ENCODE peak calls at places on chromosomes 12 and 14, in six cellular contexts. One of them, this sample, is unnamed.

GRCh38 chr14:81450100-81450531 is 50.0 kb upstream of the STON2 start:
- DNase-seq in T47D: no peak
- DNase-seq in EH: no peak
- DNase-seq in H9: peak
- DNase-seq in fibroblast of lung: peak
- DNase-seq in dorsolateral prefrontal cortex: no peak
- DNase-seq in this sample: no peak

GRCh38 chr12:26379777-26380467 is 184.5 kb downstream of the SSPN start:
- DNase-seq in T47D: no peak
- DNase-seq in EH: no peak
- DNase-seq in H9: no peak
- DNase-seq in fibroblast of lung: no peak
- DNase-seq in dorsolateral prefrontal cortex: no peak
- DNase-seq in this sample: no peak

GRCh38 chr12:56188786-56189335 is 422 bp downstream of the SMARCC2 start:
- DNase-seq in T47D: no peak
- DNase-seq in EH: no peak
- DNase-seq in H9: peak
- DNase-seq in fibroblast of lung: no peak
- DNase-seq in dorsolateral prefrontal cortex: peak
- DNase-seq in this sample: no peak

GRCh38 chr14:37638599-37638998 is 43.2 kb downstream of the TTC6 start:
- DNase-seq in T47D: no peak
- DNase-seq in EH: no peak
- DNase-seq in H9: no peak
- DNase-seq in fibroblast of lung: no peak
- DNase-seq in dorsolateral prefrontal cortex: no peak
- DNase-seq in this sample: no peak

GRCh38 chr12:124639407-124639806 is 72.0 kb upstream of the NCOR2 start:
- DNase-seq in T47D: no peak
- DNase-seq in EH: no peak
- DNase-seq in H9: no peak
- DNase-seq in fibroblast of lung: no peak
- DNase-seq in dorsolateral prefrontal cortex: no peak
- DNase-seq in this sample: no peak

GRCh38 chr12:15495742-15496141 is 173.4 kb downstream of the PTPRO start:
- DNase-seq in T47D: no peak
- DNase-seq in EH: no peak
- DNase-seq in H9: no peak
- DNase-seq in fibroblast of lung: no peak
- DNase-seq in dorsolateral prefrontal cortex: no peak
- DNase-seq in this sample: no peak

GRCh38 chr12:103392722-103393121 is 103.0 kb downstream of the C12orf42 start:
- DNase-seq in T47D: no peak
- DNase-seq in EH: no peak
- DNase-seq in H9: no peak
- DNase-seq in fibroblast of lung: no peak
- DNase-seq in dorsolateral prefrontal cortex: no peak
- DNase-seq in this sample: no peak

GRCh38 chr14:41607119-41607785 is 576 bp downstream of the LRFN5 start:
- DNase-seq in T47D: no peak
- DNase-seq in EH: no peak
- DNase-seq in H9: no peak
- DNase-seq in fibroblast of lung: peak
- DNase-seq in dorsolateral prefrontal cortex: no peak
- DNase-seq in this sample: no peak

GRCh38 chr12:2384533-2385328 is 331.9 kb downstream of the CACNA1C start:
- DNase-seq in T47D: no peak
- DNase-seq in EH: peak
- DNase-seq in H9: no peak
- DNase-seq in fibroblast of lung: peak
- DNase-seq in dorsolateral prefrontal cortex: no peak
- DNase-seq in this sample: peak

GRCh38 chr12:130192667-130193345 is 30.5 kb downstream of the FZD10 start:
- DNase-seq in T47D: peak
- DNase-seq in EH: no peak
- DNase-seq in H9: peak
- DNase-seq in fibroblast of lung: no peak
- DNase-seq in dorsolateral prefrontal cortex: no peak
- DNase-seq in this sample: no peak

GRCh38 chr12:47819902-47820630 is at the start of gene HDAC7:
- DNase-seq in T47D: peak
- DNase-seq in EH: peak
- DNase-seq in H9: peak
- DNase-seq in fibroblast of lung: peak
- DNase-seq in dorsolateral prefrontal cortex: peak
- DNase-seq in this sample: no peak

GRCh38 chr14:95365401-95365800 is 45.7 kb upstream of the CLMN start:
- DNase-seq in T47D: no peak
- DNase-seq in EH: no peak
- DNase-seq in H9: no peak
- DNase-seq in fibroblast of lung: peak
- DNase-seq in dorsolateral prefrontal cortex: no peak
- DNase-seq in this sample: no peak

GRCh38 chr14:48125654-48126053 is 450.2 kb upstream of the MDGA2 start:
- DNase-seq in T47D: no peak
- DNase-seq in EH: no peak
- DNase-seq in H9: peak
- DNase-seq in fibroblast of lung: no peak
- DNase-seq in dorsolateral prefrontal cortex: no peak
- DNase-seq in this sample: no peak

GRCh38 chr12:39071611-39072010 is 166.2 kb upstream of the CPNE8 start:
- DNase-seq in T47D: no peak
- DNase-seq in EH: no peak
- DNase-seq in H9: no peak
- DNase-seq in fibroblast of lung: no peak
- DNase-seq in dorsolateral prefrontal cortex: no peak
- DNase-seq in this sample: no peak

GRCh38 chr12:51905507-51906438 is 1.5 kb upstream of the ACVRL1 start:
- DNase-seq in T47D: no peak
- DNase-seq in EH: peak
- DNase-seq in H9: no peak
- DNase-seq in fibroblast of lung: peak
- DNase-seq in dorsolateral prefrontal cortex: no peak
- DNase-seq in this sample: no peak

GRCh38 chr12:90978117-90978770 is 23.3 kb upstream of the CCER1 start:
- DNase-seq in T47D: peak
- DNase-seq in EH: peak
- DNase-seq in H9: no peak
- DNase-seq in fibroblast of lung: peak
- DNase-seq in dorsolateral prefrontal cortex: no peak
- DNase-seq in this sample: peak